ENCODE peak calls at places on chromosomes 13 and 19, in ten cellular contexts. D is activated CD4-positive, alpha-beta T cell treated with anti-CD3 and anti-CD28 coated beads, Interleukin-2, amount 10 ng/mL, durations not matched to agents 7 days and 5 days; V is GM13977; N is cardiac muscle cell; S is fibroblast of mammary gland; O is GM06990; F is NCI-H460; H is lower leg skin; T is prostate gland; W is NCI-H82. G is an unnamed sample.

GRCh38 chr13:39496487-39496998 is 106.5 kb downstream of the LHFPL6 start:
- DNase-seq in D (no peak), V (no peak), N (no peak), S (no peak), O (no peak), F (no peak), H (no peak), T (no peak), W (no peak), G (no peak)

GRCh38 chr13:20160346-20161274 is at the start of gene GJA3:
- DNase-seq in D (peak; percentile 46), V (peak; percentile 75), N (peak; percentile 22), S (peak; percentile 23), O (peak; percentile 66), F (no peak), H (no peak), T (no peak), W (peak; percentile 54), G (peak; percentile 55)

GRCh38 chr19:22332924-22333323 is 46.7 kb downstream of the ZNF729 start:
- DNase-seq in D (no peak), V (no peak), N (no peak), S (peak; percentile 38), O (no peak), F (no peak), H (no peak), T (no peak), W (no peak), G (no peak)

GRCh38 chr19:36182612-36183454 is 30.6 kb upstream of the COX7A1 start:
- DNase-seq in D (no peak), V (no peak), N (peak; percentile 33), S (peak; percentile 16), O (no peak), F (peak; percentile 58), H (no peak), T (no peak), W (no peak), G (no peak)

GRCh38 chr19:10262771-10263170 is 8.1 kb upstream of the ICAM1 start:
- DNase-seq in D (no peak), V (no peak), N (peak; percentile 65), S (peak; percentile 35), O (no peak), F (no peak), H (no peak), T (no peak), W (no peak), G (no peak)

GRCh38 chr19:51470966-51471365 is 7.4 kb upstream of the CEACAM18 start:
- DNase-seq in D (no peak), V (no peak), N (peak; percentile 50), S (no peak), O (no peak), F (no peak), H (no peak), T (no peak), W (no peak), G (no peak)

GRCh38 chr13:82681535-82681934 is 1200.7 kb downstream of the SLITRK1 start:
- DNase-seq in D (no peak), V (no peak), N (no peak), S (no peak), O (no peak), F (no peak), H (no peak), T (no peak), W (no peak), G (no peak)

GRCh38 chr13:50309872-50310594 is 294.8 kb downstream of the KCNRG start:
- DNase-seq in D (no peak), V (no peak), N (no peak), S (no peak), O (no peak), F (no peak), H (no peak), T (no peak), W (no peak), G (peak; percentile 70)

GRCh38 chr19:46731007-46731501 is 14.1 kb upstream of the PRKD2 start:
- DNase-seq in D (no peak), V (no peak), N (peak; percentile 88), S (peak; percentile 93), O (no peak), F (no peak), H (no peak), T (no peak), W (no peak), G (no peak)

GRCh38 chr19:29666634-29667389 is 1.6 kb downstream of the PLEKHF1 start:
- DNase-seq in D (peak; percentile 38), V (no peak), N (peak; percentile 82), S (peak; percentile 76), O (no peak), F (no peak), H (peak; percentile 68), T (peak; percentile 70), W (peak; percentile 65), G (no peak)

GRCh38 chr19:48632692-48633147 is 4.5 kb downstream of the DBP start:
- DNase-seq in D (no peak), V (no peak), N (no peak), S (peak; percentile 64), O (no peak), F (no peak), H (no peak), T (no peak), W (no peak), G (no peak)

GRCh38 chr13:65460136-65460535 is 1770.0 kb downstream of the PCDH9 start:
- DNase-seq in D (no peak), V (no peak), N (no peak), S (no peak), O (no peak), F (no peak), H (no peak), T (no peak), W (no peak), G (no peak)

GRCh38 chr19:19775891-19776205 is 42.9 kb upstream of the ZNF14 start:
- DNase-seq in D (no peak), V (no peak), N (no peak), S (no peak), O (no peak), F (no peak), H (no peak), T (no peak), W (no peak), G (no peak)

GRCh38 chr13:72728290-72728605 is 525 bp downstream of the BORA start:
- DNase-seq in D (no peak), V (no peak), N (peak; percentile 2), S (no peak), O (no peak), F (no peak), H (no peak), T (no peak), W (no peak), G (no peak)

GRCh38 chr19:56153507-56153906 is 12.4 kb downstream of the ZNF444 start:
- DNase-seq in D (no peak), V (no peak), N (no peak), S (no peak), O (no peak), F (no peak), H (no peak), T (no peak), W (peak; percentile 25), G (no peak)

GRCh38 chr19:29367701-29368306 is 154.9 kb upstream of the UQCRFS1 start:
- DNase-seq in D (no peak), V (no peak), N (no peak), S (no peak), O (no peak), F (no peak), H (no peak), T (no peak), W (no peak), G (no peak)

GRCh38 chr13:112145221-112146072 is 78.5 kb downstream of the SOX1 start:
- DNase-seq in D (no peak), V (no peak), N (no peak), S (no peak), O (no peak), F (no peak), H (no peak), T (no peak), W (no peak), G (no peak)

GRCh38 chr19:45170146-45171106 is 7.6 kb downstream of the TRAPPC6A start:
- DNase-seq in D (no peak), V (no peak), N (no peak), S (no peak), O (no peak), F (no peak), H (no peak), T (no peak), W (peak; percentile 46), G (no peak)

GRCh38 chr19:49421878-49422202 is 1.4 kb downstream of the PTH2 start:
- DNase-seq in D (no peak), V (no peak), N (no peak), S (no peak), O (no peak), F (no peak), H (no peak), T (no peak), W (no peak), G (no peak)

GRCh38 chr13:111844222-111844671 is 222.7 kb upstream of the SOX1 start:
- DNase-seq in D (no peak), V (no peak), N (no peak), S (no peak), O (no peak), F (no peak), H (no peak), T (no peak), W (no peak), G (no peak)

GRCh38 chr19:57850553-57851017 is 926 bp downstream of the ZNF587 start:
- DNase-seq in D (no peak), V (no peak), N (peak; percentile 42), S (peak; percentile 67), O (peak; percentile 28), F (no peak), H (no peak), T (peak; percentile 30), W (peak; percentile 89), G (no peak)

GRCh38 chr19:16233081-16233776 is 35.5 kb downstream of the AP1M1 start:
- DNase-seq in D (no peak), V (no peak), N (no peak), S (no peak), O (no peak), F (no peak), H (no peak), T (no peak), W (no peak), G (no peak)

GRCh38 chr13:79435549-79435948 is 29.5 kb upstream of the RBM26 start:
- DNase-seq in D (no peak), V (no peak), N (peak; percentile 49), S (peak; percentile 53), O (no peak), F (no peak), H (no peak), T (no peak), W (no peak), G (no peak)

GRCh38 chr19:18496980-18497256 is 25.0 kb downstream of the ELL start:
- DNase-seq in D (no peak), V (no peak), N (no peak), S (no peak), O (no peak), F (no peak), H (no peak), T (no peak), W (no peak), G (no peak)

GRCh38 chr19:36460046-36460445 is 29.3 kb downstream of the ZNF566 start:
- DNase-seq in D (no peak), V (no peak), N (no peak), S (no peak), O (no peak), F (no peak), H (no peak), T (no peak), W (no peak), G (no peak)

GRCh38 chr19:40387151-40387550 is 2.8 kb downstream of the HIPK4 start:
- DNase-seq in D (no peak), V (no peak), N (no peak), S (no peak), O (no peak), F (no peak), H (no peak), T (no peak), W (no peak), G (no peak)